ENCODE peak calls at places on chromosomes 12 and 14, in six cellular contexts. S, U, A, Y, N and Q are unnamed samples.

GRCh38 chr14:59931237-59931636 is 11.3 kb downstream of the LRRC9 start:
- DNase-seq in N (no peak), U (no peak), S (no peak), A (no peak), Y (no peak), Q (no peak)

GRCh38 chr14:76776306-76777251 is 15.3 kb downstream of the VASH1 start:
- DNase-seq in A (no peak), Y (peak), S (no peak), N (no peak), U (no peak), Q (peak)

GRCh38 chr12:123265851-123266678 is 5.6 kb downstream of the CDK2AP1 start:
- DNase-seq in U (no peak), Y (no peak), A (no peak), S (no peak), N (no peak), Q (no peak)

GRCh38 chr14:104433401-104434213 is 146.0 kb upstream of the C14orf180 start:
- DNase-seq in Y (peak), S (no peak), U (no peak), A (no peak), N (no peak), Q (no peak)

GRCh38 chr12:42128888-42129287 is 15.8 kb downstream of the GXYLT1 start:
- DNase-seq in U (no peak), N (no peak), A (no peak), Y (no peak), S (no peak), Q (no peak)

GRCh38 chr12:108302471-108303311 is 36.4 kb downstream of the CMKLR1 start:
- DNase-seq in S (no peak), U (peak), N (no peak), A (no peak), Y (peak), Q (peak)

GRCh38 chr12:119602695-119603094 is 9.1 kb downstream of the TMEM233 start:
- DNase-seq in N (no peak), A (no peak), U (no peak), S (no peak), Y (no peak), Q (no peak)

GRCh38 chr12:40336573-40337199 is 111.9 kb downstream of the LRRK2 start:
- DNase-seq in Y (no peak), S (peak), N (no peak), A (no peak), U (peak), Q (no peak)

GRCh38 chr12:100956311-100956852 is 161.8 kb downstream of the ANO4 start:
- DNase-seq in S (no peak), U (no peak), N (no peak), A (no peak), Y (no peak), Q (no peak)

GRCh38 chr12:46549527-46550265 is 177.1 kb upstream of the SLC38A2 start:
- DNase-seq in U (no peak), S (no peak), Y (no peak), N (no peak), A (no peak), Q (no peak)

GRCh38 chr12:106644335-106645073 is 61.7 kb downstream of the RFX4 start:
- DNase-seq in S (no peak), N (no peak), U (no peak), A (peak), Y (peak), Q (no peak)

GRCh38 chr12:132108211-132108832 is 35.8 kb downstream of the DDX51 start:
- DNase-seq in A (no peak), Y (no peak), U (peak), N (no peak), S (no peak), Q (peak)

GRCh38 chr12:72368719-72369505 is 96.7 kb downstream of the TRHDE start:
- DNase-seq in A (no peak), N (no peak), S (no peak), U (no peak), Y (no peak), Q (no peak)

GRCh38 chr14:95498622-95499353 is 17.7 kb downstream of the SYNE3 start:
- DNase-seq in U (no peak), Y (no peak), A (peak), S (no peak), N (no peak), Q (no peak)

GRCh38 chr14:101593411-101594181 is 32.3 kb downstream of the DIO3 start:
- DNase-seq in A (no peak), Y (no peak), U (no peak), N (no peak), S (no peak), Q (no peak)

GRCh38 chr12:125683748-125684381 is 618.6 kb downstream of the AACS start:
- DNase-seq in Y (no peak), N (peak), A (no peak), U (peak), S (peak), Q (peak)

GRCh38 chr14:33808187-33808586 is 142.7 kb downstream of the EGLN3 start:
- DNase-seq in S (no peak), Y (no peak), U (no peak), N (no peak), A (no peak), Q (no peak)

GRCh38 chr12:79057540-79057939 is 193.0 kb downstream of the SYT1 start:
- DNase-seq in A (no peak), Y (no peak), U (no peak), N (no peak), S (no peak), Q (no peak)

GRCh38 chr12:20620311-20620710 is 74.8 kb upstream of the SLCO1C1 start:
- DNase-seq in S (no peak), N (no peak), U (no peak), A (no peak), Y (no peak), Q (no peak)

GRCh38 chr14:69101331-69101826 is 51.5 kb downstream of the DCAF5 start:
- DNase-seq in U (peak), A (no peak), Y (no peak), N (no peak), S (no peak), Q (peak)

GRCh38 chr12:3820122-3820521 is 53.1 kb downstream of the PARP11 start:
- DNase-seq in N (no peak), A (no peak), U (no peak), S (no peak), Y (no peak), Q (no peak)

GRCh38 chr12:80441921-80442320 is 2.1 kb upstream of the PTPRQ start:
- DNase-seq in N (no peak), U (no peak), S (no peak), A (no peak), Y (no peak), Q (no peak)

GRCh38 chr14:77041837-77042557 is 13.5 kb upstream of the IRF2BPL start:
- DNase-seq in S (peak), N (no peak), U (no peak), Y (no peak), A (no peak), Q (no peak)

GRCh38 chr12:47867496-47867941 is 37.3 kb downstream of the VDR start:
- DNase-seq in S (no peak), Y (no peak), A (no peak), N (no peak), U (no peak), Q (no peak)

GRCh38 chr14:104393898-104394605 is 185.5 kb upstream of the C14orf180 start:
- DNase-seq in S (no peak), Y (peak), A (no peak), N (no peak), U (no peak), Q (no peak)

GRCh38 chr14:81193924-81194633 is 26.7 kb downstream of the GTF2A1 start:
- DNase-seq in S (no peak), A (no peak), Y (no peak), U (no peak), N (no peak), Q (no peak)

GRCh38 chr12:56932867-56933266 is 1.3 kb downstream of the SDR9C7 start:
- DNase-seq in A (no peak), Y (no peak), N (no peak), U (no peak), S (no peak), Q (no peak)

GRCh38 chr14:93655078-93655750 is 133.1 kb downstream of the PRIMA1 start:
- DNase-seq in U (peak), N (peak), A (no peak), S (peak), Y (no peak), Q (peak)

GRCh38 chr12:11568155-11568761 is 81.2 kb upstream of the ETV6 start:
- DNase-seq in U (no peak), N (no peak), S (no peak), Y (no peak), A (no peak), Q (no peak)